ENCODE peak calls at places on chromosomes 5 and 9, in seven cellular contexts. S is HCT116, L is fibroblast of lung, X is AG10803, J is tibial artery, H is brain microvascular endothelial cell, M is IMR-90. F is an unnamed sample.

GRCh38 chr5:152689275-152689711 is 284.2 kb upstream of the NMUR2 start:
- DNase-seq in L (peak), X (no peak), J (no peak), S (no peak), M (no peak), H (no peak), F (no peak)

GRCh38 chr9:124279531-124280175 is 21.9 kb downstream of the NEK6 start:
- DNase-seq in M (no peak), S (no peak), L (peak), X (no peak), J (no peak), H (no peak), F (no peak)

GRCh38 chr9:37784291-37784639 is 599 bp downstream of the EXOSC3 start:
- DNase-seq in H (no peak), X (no peak), M (peak), J (no peak), L (no peak), S (no peak), F (no peak)

GRCh38 chr5:59728356-59728755 is 165.2 kb downstream of the PDE4D start:
- DNase-seq in L (no peak), M (no peak), J (no peak), H (no peak), S (no peak), X (no peak), F (no peak)

GRCh38 chr5:167217097-167217743 is 1074.2 kb upstream of the WWC1 start:
- DNase-seq in L (no peak), S (no peak), H (no peak), M (no peak), X (no peak), J (no peak), F (no peak)

GRCh38 chr5:167096816-167097215 is 1194.6 kb upstream of the WWC1 start:
- DNase-seq in S (no peak), H (no peak), J (no peak), X (no peak), L (peak), M (no peak), F (no peak)

GRCh38 chr5:142491260-142491659 is 166.4 kb upstream of the SPRY4 start:
- DNase-seq in L (no peak), M (no peak), J (no peak), H (no peak), X (no peak), S (no peak), F (no peak)

GRCh38 chr5:112121268-112121667 is 297.8 kb downstream of the EPB41L4A start:
- DNase-seq in X (peak), S (no peak), H (no peak), L (peak), J (no peak), M (peak), F (no peak)

GRCh38 chr9:115913666-115914065 is 239.9 kb upstream of the PAPPA start:
- DNase-seq in H (peak), M (peak), L (peak), X (peak), S (no peak), J (no peak), F (no peak)

GRCh38 chr5:88690619-88691560 is 192.1 kb downstream of the MEF2C start:
- DNase-seq in J (peak), H (no peak), X (peak), S (peak), M (peak), L (peak), F (no peak)

GRCh38 chr9:128706671-128707381 is 4.5 kb downstream of the PKN3 start:
- DNase-seq in J (no peak), S (no peak), M (no peak), H (no peak), X (no peak), L (no peak), F (no peak)

GRCh38 chr5:72649449-72649848 is 142.2 kb upstream of the ZNF366 start:
- DNase-seq in M (peak), S (no peak), H (peak), X (peak), L (peak), J (no peak), F (no peak)

GRCh38 chr5:35319231-35320002 is 89.1 kb upstream of the PRLR start:
- DNase-seq in J (peak), X (peak), H (peak), S (no peak), L (peak), M (peak), F (peak)

GRCh38 chr9:89743576-89744254 is 138.9 kb downstream of the GADD45G start:
- DNase-seq in M (no peak), J (no peak), L (no peak), H (no peak), S (no peak), X (no peak), F (no peak)

GRCh38 chr5:59536875-59537274 is 356.7 kb downstream of the PDE4D start:
- DNase-seq in S (no peak), L (no peak), H (no peak), X (no peak), J (no peak), M (no peak), F (no peak)

DNA sequence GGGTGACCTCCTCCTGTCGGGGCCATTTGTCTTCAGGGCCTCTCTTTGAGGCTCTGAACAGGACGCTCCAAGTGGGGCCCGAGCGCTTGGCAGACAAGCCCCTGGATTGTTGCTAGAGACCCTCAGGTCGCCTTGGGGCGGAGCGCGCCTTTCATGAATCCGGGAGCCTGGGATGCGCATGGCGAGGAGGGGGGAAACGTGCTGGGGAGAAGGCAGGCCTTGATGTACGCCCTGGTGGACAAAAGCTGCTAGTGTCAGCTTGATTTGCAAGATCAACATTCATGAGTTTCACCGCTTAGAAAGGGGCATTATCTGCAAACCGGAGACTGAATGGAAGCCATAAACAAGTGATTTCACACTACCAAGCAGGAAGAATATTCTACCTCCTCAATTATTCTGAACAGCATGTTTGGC is 226.3 kb downstream of the SMARCA2 start:
- DNase-seq in J (no peak), S (no peak), L (peak), M (peak), X (peak), H (peak), F (peak)
- TF ChIP-seq CTCF in J (no peak), S (no peak), L (peak), M (peak), X (peak), H (peak), F (peak)

GRCh38 chr5:137957948-137958347 is 68.7 kb downstream of the PKD2L2 start:
- DNase-seq in H (no peak), X (no peak), S (no peak), J (no peak), M (no peak), L (no peak), F (peak)

GRCh38 chr5:137960141-137960540 is 70.9 kb downstream of the PKD2L2 start:
- DNase-seq in H (no peak), L (no peak), X (no peak), J (no peak), M (no peak), S (no peak), F (no peak)

GRCh38 chr5:137959488-137959887 is 70.2 kb downstream of the PKD2L2 start:
- DNase-seq in M (no peak), J (no peak), L (no peak), X (no peak), H (no peak), S (no peak), F (no peak)

DNA sequence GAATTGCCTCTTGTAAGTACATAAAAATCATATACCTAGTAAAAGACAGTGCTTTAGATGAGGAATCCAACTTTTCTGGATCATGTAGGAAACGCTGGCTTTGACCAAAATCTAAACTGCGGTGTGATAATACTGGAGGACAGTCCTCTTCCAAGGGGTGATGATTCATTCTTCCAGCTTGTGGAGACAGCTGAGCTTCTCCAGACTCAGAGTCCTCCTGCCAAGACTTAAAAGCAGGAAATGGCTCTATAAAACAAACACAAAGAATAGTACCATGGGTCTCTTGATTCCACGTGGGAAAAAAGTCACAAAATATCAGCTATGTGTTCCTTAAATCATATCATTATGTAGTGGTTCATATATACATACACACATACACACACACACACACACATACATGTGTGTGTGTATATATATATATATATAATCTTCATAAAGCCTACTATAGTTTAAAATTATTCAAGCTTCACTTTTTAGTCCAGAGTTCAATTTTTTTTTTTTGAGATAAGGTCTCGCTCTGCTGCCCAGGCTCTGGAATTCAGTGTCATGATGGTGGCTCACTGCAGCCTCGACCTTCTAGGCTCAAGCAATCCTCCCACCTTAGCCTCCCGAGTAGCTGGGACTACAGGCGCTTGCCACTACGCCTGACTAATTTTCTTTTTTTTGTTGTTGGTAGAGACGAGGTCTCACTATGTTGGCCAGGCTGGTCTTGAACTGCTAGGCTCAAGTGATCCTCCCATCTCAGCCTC is 65.0 kb downstream of the PKD2L2 start:
- DNase-seq in L (peak), J (no peak), M (peak), H (peak), X (peak), S (no peak), F (peak)
- H3K4me3 ChIP-seq in L (peak), J (no peak), M (no peak), H (no peak), X (peak), S (no peak), F (no peak)

GRCh38 chr5:174326372-174326771 is 280.9 kb downstream of the NSG2 start:
- DNase-seq in M (no peak), L (no peak), X (no peak), H (no peak), S (no peak), J (no peak), F (no peak)

GRCh38 chr5:174327896-174328295 is 282.4 kb downstream of the NSG2 start:
- DNase-seq in S (no peak), H (no peak), J (no peak), M (no peak), L (no peak), X (no peak), F (no peak)

GRCh38 chr5:174328626-174329299 is 283.3 kb downstream of the NSG2 start:
- DNase-seq in M (peak), H (no peak), S (no peak), X (peak), L (peak), J (no peak), F (no peak)

GRCh38 chr5:174325961-174326360 is 280.5 kb downstream of the NSG2 start:
- DNase-seq in H (no peak), X (no peak), L (no peak), S (no peak), M (no peak), J (no peak), F (no peak)

DNA sequence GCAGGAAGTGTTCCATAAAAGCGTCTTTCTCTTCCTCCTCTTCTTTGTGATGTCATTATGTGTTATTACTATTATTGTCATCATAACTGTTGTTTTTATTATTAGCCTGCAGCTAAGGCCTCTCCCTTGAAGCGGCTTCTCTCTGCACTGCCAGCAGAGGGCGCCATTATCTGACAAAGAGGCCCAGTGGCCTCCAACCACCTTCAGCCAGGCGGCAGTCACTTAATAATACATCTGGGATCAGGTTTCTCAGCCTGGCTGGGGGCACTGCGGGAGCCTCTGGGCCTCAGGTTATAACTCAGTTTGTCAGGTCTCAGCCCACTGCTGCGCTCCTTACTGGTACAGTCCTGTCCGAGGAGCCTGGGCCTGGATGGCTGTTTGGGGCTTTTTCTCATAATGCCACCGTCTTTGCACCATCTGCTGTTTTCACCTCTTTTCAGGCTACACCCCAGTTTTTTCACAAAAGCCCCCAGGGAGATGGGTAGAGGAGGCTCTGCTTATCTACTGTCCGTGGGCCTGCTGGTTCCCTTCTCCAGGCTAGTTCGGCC is 281.9 kb downstream of the NSG2 start:
- DNase-seq in X (peak), S (peak), H (peak), M (peak), L (peak), J (peak), F (peak)
- TF ChIP-seq CTCF in X (peak), S (peak), H (peak), M (peak), L (peak), J (peak), F (peak)

DNA sequence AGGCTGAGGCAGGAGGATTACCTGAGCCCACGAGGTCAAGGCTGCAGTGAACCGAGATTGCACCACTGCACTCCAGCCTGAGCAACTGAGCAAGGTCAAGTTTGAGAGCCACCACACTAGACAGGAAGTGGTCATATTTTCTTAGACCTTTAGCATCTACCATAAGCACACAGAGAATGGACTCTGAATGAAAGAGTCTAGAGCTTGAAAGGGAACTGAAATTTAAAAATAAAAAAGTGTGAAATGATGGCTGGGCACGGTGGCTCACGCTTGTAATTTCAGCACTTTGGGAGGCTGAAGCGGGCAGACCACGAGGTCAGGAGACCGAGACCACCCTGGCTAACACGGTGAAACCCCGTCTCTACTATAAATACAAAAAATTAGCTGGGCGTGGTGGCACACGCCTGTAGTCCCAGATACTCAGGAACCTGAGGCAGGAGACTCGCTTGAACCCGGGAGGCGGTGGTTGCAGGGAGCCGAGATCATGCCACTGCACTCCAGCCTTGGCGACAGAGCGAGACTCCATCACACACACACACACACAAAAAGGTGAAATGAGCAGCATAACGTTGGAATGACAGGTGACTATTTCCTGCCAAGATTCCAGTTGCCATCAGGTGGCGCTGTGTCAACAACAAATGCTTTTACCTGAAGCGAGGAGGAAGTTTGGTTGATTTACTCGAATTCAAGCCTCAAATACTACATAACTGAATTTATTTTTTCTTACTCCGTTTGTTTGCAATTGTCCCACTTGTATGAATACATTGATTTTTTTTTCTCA is 21.3 kb upstream of the AK3 start:
- DNase-seq in L (peak), H (peak), J (peak), M (peak), S (peak), X (peak), F (no peak)
- H3K4me3 ChIP-seq in L (no peak), H (no peak), J (peak), M (no peak), S (no peak), X (no peak), F (no peak)

GRCh38 chr5:42974546-42974945 is 65.6 kb downstream of the ANXA2R start:
- DNase-seq in J (no peak), S (no peak), H (peak), M (peak), L (peak), X (peak), F (no peak)

GRCh38 chr5:42965934-42966333 is 74.2 kb downstream of the ANXA2R start:
- DNase-seq in M (no peak), L (no peak), H (no peak), X (no peak), S (no peak), J (no peak), F (no peak)

DNA sequence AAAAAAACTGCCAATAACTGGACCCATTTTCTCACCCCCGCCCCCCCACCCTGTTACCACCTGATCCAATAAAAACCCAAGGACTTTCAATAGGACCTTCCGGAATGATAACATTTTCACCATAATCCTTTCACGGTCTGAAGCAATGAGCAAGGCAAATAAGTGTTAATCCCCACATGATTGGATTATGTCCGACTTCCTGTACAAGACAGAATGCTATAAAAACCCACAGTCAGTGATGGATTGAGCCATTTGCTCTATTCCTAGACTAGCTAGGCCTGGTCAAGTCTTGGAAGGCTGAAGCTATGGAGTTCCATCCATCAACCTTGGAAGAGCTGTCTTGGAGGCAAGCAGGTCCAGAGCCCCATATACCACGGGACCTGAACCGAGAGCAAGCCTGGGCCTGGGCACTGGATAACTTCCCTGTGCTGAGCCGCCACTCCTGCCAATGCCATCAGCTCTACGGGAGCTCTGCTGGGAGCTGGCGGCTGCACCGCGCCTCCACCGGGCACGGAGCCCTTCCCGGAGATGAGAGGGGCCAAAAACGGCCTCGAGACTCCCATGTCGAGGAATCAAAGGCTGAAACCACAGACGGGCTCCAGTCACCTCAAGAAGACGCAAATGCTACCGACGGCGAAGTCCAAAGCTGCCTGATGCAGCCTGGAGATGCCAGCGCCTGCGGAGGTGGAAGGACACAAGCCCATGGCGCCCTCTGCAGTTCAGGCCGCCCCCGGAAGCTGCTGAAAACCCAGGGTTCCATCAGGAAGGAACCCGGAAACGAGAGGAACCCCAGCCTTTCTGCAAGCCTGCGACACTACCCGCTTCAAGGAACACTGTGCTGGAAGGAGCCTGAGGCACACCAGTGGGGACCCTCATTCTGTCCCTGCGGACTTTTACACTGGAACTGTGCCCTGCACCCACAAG is 69.2 kb downstream of the ANXA2R start:
- DNase-seq in L (peak), H (no peak), J (no peak), S (no peak), X (no peak), M (no peak), F (no peak)
- TF ChIP-seq CTCF in L (peak), H (peak), J (peak), S (peak), X (no peak), M (peak), F (peak)

GRCh38 chr5:17255471-17256016 is 38.1 kb downstream of the BASP1 start:
- DNase-seq in S (no peak), M (no peak), X (peak), J (no peak), H (no peak), L (no peak), F (no peak)

GRCh38 chr5:17257705-17258273 is 40.4 kb downstream of the BASP1 start:
- DNase-seq in H (no peak), M (peak), L (peak), S (no peak), J (no peak), X (no peak), F (no peak)

GRCh38 chr5:17256839-17257238 is 39.4 kb downstream of the BASP1 start:
- DNase-seq in M (no peak), S (no peak), L (no peak), H (no peak), J (no peak), X (no peak), F (no peak)

GRCh38 chr5:17258429-17258828 is 41.0 kb downstream of the BASP1 start:
- DNase-seq in X (peak), M (peak), J (no peak), S (no peak), H (peak), L (peak), F (no peak)

DNA sequence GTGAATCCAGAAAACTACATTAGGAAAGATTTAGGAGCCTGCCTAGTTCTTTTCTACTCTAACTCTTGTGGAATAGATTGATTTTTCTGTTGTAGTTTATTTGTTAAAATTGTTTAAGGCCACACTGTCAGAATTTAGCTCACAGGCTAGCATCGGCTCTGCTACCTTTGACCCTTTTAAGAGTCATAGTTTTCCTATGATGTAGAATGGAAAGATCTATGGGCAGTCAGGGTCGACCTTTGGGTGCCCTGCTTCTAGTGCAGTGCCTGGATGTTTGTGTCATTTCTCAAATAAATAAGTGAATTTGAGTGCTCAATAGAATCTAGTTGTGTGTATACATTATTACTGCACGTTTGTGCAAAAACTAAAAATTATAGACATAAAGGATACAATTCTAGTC is 38.7 kb downstream of the BASP1 start:
- DNase-seq in J (no peak), L (no peak), H (no peak), M (no peak), S (no peak), X (no peak), F (no peak)
- H3K4me3 ChIP-seq in J (no peak), L (no peak), H (no peak), M (no peak), S (no peak), X (no peak), F (no peak)